ENCODE peak calls at places on chromosomes 5 and 9, in four cellular contexts. L, V, B and H are unnamed samples.
A peak's percentile ranks its signal among the peaks of the same experiment; 100 is the strongest.

GRCh38 chr5:119022017-119022745 is 33.8 kb upstream of the DTWD2 start:
- DNase-seq in V (no peak), L (no peak), B (peak; percentile 15), H (peak; percentile 8)

GRCh38 chr9:128412120-128412790 is 8.4 kb upstream of the CERCAM start:
- DNase-seq in L (peak; percentile 93), B (no peak), V (peak; percentile 44), H (peak; percentile 43)

GRCh38 chr5:112004867-112005532 is 248.0 kb upstream of the NREP start:
- DNase-seq in B (no peak), V (no peak), L (no peak), H (peak; percentile 83)

GRCh38 chr9:113574381-113575262 is 111.1 kb downstream of the RGS3 start:
- DNase-seq in L (peak; percentile 20), V (no peak), B (no peak), H (no peak)

GRCh38 chr9:113650207-113651131 is 186.9 kb downstream of the RGS3 start:
- DNase-seq in B (no peak), V (no peak), L (no peak), H (peak; percentile 85)

GRCh38 chr9:30504502-30504905 is 1879.9 kb upstream of the ACO1 start:
- DNase-seq in V (no peak), L (no peak), B (no peak), H (no peak)

GRCh38 chr5:141778211-141778610 is 96.2 kb upstream of the ARAP3 start:
- DNase-seq in V (no peak), L (peak; percentile 76), B (peak; percentile 53), H (no peak)

GRCh38 chr5:82551840-82552385 is 273.8 kb upstream of the RPS23 start:
- DNase-seq in B (no peak), L (no peak), V (no peak), H (no peak)

GRCh38 chr9:105959491-105959890 is 265.1 kb downstream of the TMEM38B start:
- DNase-seq in L (no peak), V (no peak), B (no peak), H (no peak)

GRCh38 chr5:54643679-54644078 is 126.1 kb downstream of the SNX18 start:
- DNase-seq in L (no peak), V (no peak), B (no peak), H (peak; percentile 59)

DNA sequence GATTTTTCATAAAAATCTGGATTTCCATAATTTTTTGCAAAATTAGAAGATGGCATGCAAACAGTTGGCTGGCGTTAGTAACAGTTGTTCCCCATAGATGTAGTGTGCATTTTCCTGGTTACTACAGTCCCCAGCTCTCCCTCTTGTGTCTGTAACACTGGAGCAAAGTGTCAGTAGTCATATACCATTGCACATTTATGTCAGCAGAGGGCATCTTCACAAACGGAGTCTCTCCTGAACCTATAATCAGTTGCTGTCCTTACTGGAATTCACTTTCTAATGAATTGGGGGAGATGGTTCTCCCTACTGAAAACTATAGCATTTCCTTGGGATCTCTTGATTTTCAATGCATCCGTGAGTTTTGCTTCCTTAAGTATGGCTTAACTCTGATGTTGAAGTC is 44.7 kb upstream of the DMAC1 start:
- DNase-seq in B (no peak), L (no peak), V (no peak), H (no peak)
- TF ChIP-seq CTCF in B (peak; percentile 25), L (peak; percentile 53), V (no peak), H (peak; percentile 46)

GRCh38 chr5:3190433-3190832 is 405.2 kb upstream of the IRX1 start:
- DNase-seq in V (no peak), B (no peak), L (no peak), H (no peak)

GRCh38 chr5:3186711-3187450 is 408.8 kb upstream of the IRX1 start:
- DNase-seq in L (no peak), B (no peak), V (no peak), H (no peak)

GRCh38 chr5:3190930-3191329 is 404.7 kb upstream of the IRX1 start:
- DNase-seq in V (no peak), L (no peak), B (no peak), H (no peak)

GRCh38 chr5:3185488-3185887 is 410.1 kb upstream of the IRX1 start:
- DNase-seq in V (no peak), B (no peak), L (no peak), H (no peak)

GRCh38 chr5:3187846-3188425 is 407.7 kb upstream of the IRX1 start:
- DNase-seq in V (no peak), L (no peak), B (no peak), H (no peak)
- H3K4me3 ChIP-seq in V (no peak overlapping the region), L (no peak overlapping the region), B (no peak overlapping the region), H (no peak overlapping the region)

GRCh38 chr5:173970878-173971650 is 17.9 kb upstream of the C5orf47 start:
- DNase-seq in L (no peak), V (no peak), B (no peak), H (no peak)
- TF ChIP-seq CTCF in L (no peak), V (no peak), B (no peak), H (peak; percentile 30)

GRCh38 chr9:136259517-136259813 is 13.9 kb upstream of the QSOX2 start:
- DNase-seq in L (no peak), B (no peak), V (no peak), H (no peak)
- H3K4me3 ChIP-seq in L (no peak overlapping the region), B (no peak overlapping the region), V (no peak overlapping the region), H (no peak overlapping the region)